ENCODE peak calls at places on chromosomes 2 and 18, in six cellular contexts. Y is A549, T is OCI-LY7, S is aorta, V is hepatocyte, W is adrenal gland. J is an unnamed sample. For H3K4me1, the result is how much of the 10 kb centered on the place peaks cover.

GRCh38 chr2:25378731-25379490 is 37.2 kb upstream of the DNMT3A start:
- DNase-seq in Y (no peak), T (no peak), S (peak), V (peak), W (peak), J (no peak)

GRCh38 chr2:46379213-46380037 is 82.2 kb downstream of the EPAS1 start:
- DNase-seq in Y (no peak), T (no peak), S (no peak), V (peak), W (peak), J (no peak)

GRCh38 chr2:239779592-239779983 is 245.6 kb downstream of the NDUFA10 start:
- DNase-seq in Y (no peak), T (no peak), S (no peak), V (no peak), W (peak), J (no peak)

GRCh38 chr2:113160248-113160647 is 13.5 kb upstream of the PSD4 start:
- DNase-seq in Y (no peak), T (no peak), S (no peak), V (no peak), W (no peak), J (no peak)

GRCh38 chr2:66897676-66898280 is 462.9 kb downstream of the MEIS1 start:
- DNase-seq in Y (no peak), T (no peak), S (no peak), V (no peak), W (no peak), J (no peak)

GRCh38 chr2:240226672-240227537 is 86.4 kb upstream of the OTOS start:
- DNase-seq in Y (no peak), T (no peak), S (no peak), V (no peak), W (peak), J (no peak)

GRCh38 chr2:170882758-170883157 is 46.3 kb upstream of the GORASP2 start:
- DNase-seq in Y (no peak), T (no peak), S (no peak), V (no peak), W (no peak), J (no peak)

GRCh38 chr2:75592028-75592427 is 31.3 kb upstream of the EVA1A start:
- DNase-seq in Y (no peak), T (no peak), S (no peak), V (peak), W (no peak), J (no peak)

GRCh38 chr18:901769-902168 is 2.9 kb upstream of the ADCYAP1 start:
- DNase-seq in Y (no peak), T (no peak), S (no peak), V (no peak), W (no peak), J (no peak)

GRCh38 chr18:6835345-6835744 is 105.8 kb downstream of the ARHGAP28 start:
- DNase-seq in Y (no peak), T (no peak), S (no peak), V (no peak), W (no peak), J (no peak)

GRCh38 chr2:197211881-197212342 is 98.7 kb downstream of the ANKRD44 start:
- DNase-seq in Y (no peak), T (peak), S (no peak), V (no peak), W (no peak), J (no peak)

GRCh38 chr2:207082619-207083018 is 83.1 kb downstream of the KLF7 start:
- DNase-seq in Y (no peak), T (no peak), S (no peak), V (no peak), W (no peak), J (no peak)

GRCh38 chr2:237122214-237122666 is 36.6 kb downstream of the COPS8 start:
- DNase-seq in Y (peak), T (peak), S (peak), V (peak), W (peak), J (peak)

GRCh38 chr2:200681731-200682130 is 95.9 kb downstream of the AOX1 start:
- DNase-seq in Y (no peak), T (no peak), S (no peak), V (no peak), W (no peak), J (no peak)

GRCh38 chr2:233486778-233487552 is 79.6 kb downstream of the USP40 start:
- DNase-seq in Y (peak), T (no peak), S (no peak), V (no peak), W (no peak), J (no peak)

GRCh38 chr2:128642801-128643200 is 324.1 kb upstream of the HS6ST1 start:
- DNase-seq in Y (no peak), T (no peak), S (no peak), V (no peak), W (peak), J (no peak)

GRCh38 chr2:185245806-185246205 is 492.8 kb upstream of the FSIP2 start:
- DNase-seq in Y (no peak), T (no peak), S (no peak), V (no peak), W (no peak), J (no peak)

GRCh38 chr18:61464551-61465102 is 131.4 kb downstream of the CDH20 start:
- DNase-seq in Y (no peak), T (no peak), S (no peak), V (no peak), W (no peak), J (no peak)

GRCh38 chr2:172297531-172297930 is 129.9 kb upstream of the ITGA6 start:
- DNase-seq in Y (no peak), T (no peak), S (no peak), V (peak), W (no peak), J (no peak)

GRCh38 chr2:63589148-63589972 is 597 bp downstream of the MDH1 start:
- DNase-seq in Y (peak), T (peak), S (no peak), V (peak), W (peak), J (no peak)

GRCh38 chr18:36601316-36601715 is 227.5 kb downstream of the TPGS2 start:
- DNase-seq in Y (no peak), T (no peak), S (no peak), V (no peak), W (no peak), J (no peak)

GRCh38 chr2:226387499-226387942 is 412.1 kb downstream of the IRS1 start:
- DNase-seq in Y (no peak), T (no peak), S (no peak), V (no peak), W (no peak), J (no peak)

GRCh38 chr2:180046776-180047175 is 39.7 kb upstream of the CWC22 start:
- DNase-seq in Y (no peak), T (no peak), S (no peak), V (no peak), W (no peak), J (no peak)

GRCh38 chr2:65671670-65672069 is 239.3 kb upstream of the SPRED2 start:
- DNase-seq in Y (no peak), T (no peak), S (no peak), V (no peak), W (no peak), J (no peak)

GRCh38 chr18:58017267-58017666 is 26.8 kb upstream of the NEDD4L start:
- DNase-seq in Y (no peak), T (no peak), S (no peak), V (no peak), W (no peak), J (no peak)

GRCh38 chr2:54669677-54670484 is 53.6 kb upstream of the EML6 start:
- DNase-seq in Y (no peak), T (no peak), S (no peak), V (peak), W (peak), J (no peak)

GRCh38 chr2:72770879-72771461 is 54.9 kb downstream of the EXOC6B start:
- DNase-seq in Y (peak), T (peak), S (no peak), V (peak), W (peak), J (peak)

GRCh38 chr2:28360066-28360741 is 32.5 kb upstream of the FOSL2 start:
- DNase-seq in Y (no peak), T (no peak), S (no peak), V (no peak), W (no peak), J (no peak)

GRCh38 chr2:98903064-98903355 is 33.0 kb downstream of the CRACDL start:
- DNase-seq in Y (no peak), T (no peak), S (no peak), V (no peak), W (peak), J (no peak)

GRCh38 chr2:9236867-9237266 is 30.3 kb downstream of the ASAP2 start:
- DNase-seq in Y (no peak), T (no peak), S (peak), V (no peak), W (peak), J (no peak)

GRCh38 chr2:17539596-17539992 is 902 bp upstream of the VSNL1 start:
- DNase-seq in Y (no peak), T (no peak), S (no peak), V (peak), W (no peak), J (no peak)

GRCh38 chr2:68365087-68365486 is at the start of gene PLEK:
- DNase-seq in Y (no peak), T (peak), S (peak), V (no peak), W (peak), J (no peak)

GRCh38 chr2:10043906-10044601 is 704 bp downstream of the KLF11 start:
- DNase-seq in Y (peak), T (peak), S (peak), V (peak), W (peak), J (no peak)

GRCh38 chr2:11420671-11421070 is 45.3 kb downstream of the E2F6 start:
- DNase-seq in Y (no peak), T (no peak), S (no peak), V (no peak), W (no peak), J (no peak)

GRCh38 chr2:240997856-240998705 is at the start of gene SNED1:
- DNase-seq in Y (peak), T (no peak), S (peak), V (peak), W (peak), J (no peak)

GRCh38 chr2:95332036-95332435 is 34.9 kb downstream of the KCNIP3 start:
- DNase-seq in Y (no peak), T (no peak), S (peak), V (no peak), W (no peak), J (no peak)

GRCh38 chr2:66109419-66109818 is 325.5 kb upstream of the MEIS1 start:
- DNase-seq in Y (no peak), T (no peak), S (no peak), V (no peak), W (no peak), J (no peak)

GRCh38 chr2:126915903-126916302 is 17.2 kb downstream of the TEX51 start:
- DNase-seq in Y (no peak), T (no peak), S (no peak), V (no peak), W (no peak), J (no peak)

GRCh38 chr2:42101641-42102605 is 54.1 kb downstream of the PKDCC start:
- DNase-seq in Y (no peak), T (peak), S (peak), V (peak), W (peak), J (no peak)
- H3K4me1 ChIP-seq in Y (under half), T (half or more), S (under half), V (under half), W (under half), J (under half)

GRCh38 chr18:23636041-23636399 is 26.7 kb downstream of the ANKRD29 start:
- DNase-seq in Y (no peak), T (no peak), S (no peak), V (no peak), W (no peak), J (no peak)
- H3K4me3 ChIP-seq in Y (no peak), T (no peak), S (no peak), V (no peak), W (no peak), J (no peak)

GRCh38 chr2:106314427-106314826 is 120.3 kb upstream of the UXS1 start:
- DNase-seq in Y (no peak), T (no peak), S (no peak), V (no peak), W (no peak), J (no peak)

GRCh38 chr2:106316937-106317336 is 122.8 kb upstream of the UXS1 start:
- DNase-seq in Y (no peak), T (no peak), S (no peak), V (no peak), W (no peak), J (no peak)
- H3K4me1 ChIP-seq in Y (under half), T (under half), S (under half), V (under half), W (under half), J (under half)

DNA sequence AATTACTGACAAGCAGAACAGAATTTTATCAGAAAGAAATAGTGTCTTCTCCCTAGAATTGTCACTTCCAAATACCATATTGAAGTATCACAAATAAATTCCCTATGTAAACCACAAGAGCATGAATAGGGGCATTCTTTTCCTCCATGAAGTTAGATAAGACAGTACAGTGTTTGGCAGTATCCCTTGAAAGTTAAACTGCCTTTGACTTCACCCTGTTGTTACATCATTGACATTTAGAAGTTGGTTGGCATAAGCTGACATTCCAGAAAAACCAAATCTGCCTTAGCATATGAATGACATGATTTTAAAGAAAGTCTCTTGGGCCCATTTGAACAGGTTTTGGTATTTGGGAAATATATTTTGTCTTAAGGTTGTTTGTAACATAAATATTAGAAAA is 50.2 kb upstream of the OSR1 start:
- DNase-seq in Y (no peak), T (no peak), S (no peak), V (no peak), W (no peak), J (no peak)
- H3K4me3 ChIP-seq in Y (no peak), T (no peak), S (no peak), V (no peak), W (no peak), J (no peak)

GRCh38 chr18:70292628-70293027 is 3.8 kb downstream of the SOCS6 start:
- DNase-seq in Y (no peak), T (no peak), S (no peak), V (no peak), W (no peak), J (no peak)
- H3K4me1 ChIP-seq in Y (half or more), T (under half), S (under half), V (under half), W (under half), J (under half)

DNA sequence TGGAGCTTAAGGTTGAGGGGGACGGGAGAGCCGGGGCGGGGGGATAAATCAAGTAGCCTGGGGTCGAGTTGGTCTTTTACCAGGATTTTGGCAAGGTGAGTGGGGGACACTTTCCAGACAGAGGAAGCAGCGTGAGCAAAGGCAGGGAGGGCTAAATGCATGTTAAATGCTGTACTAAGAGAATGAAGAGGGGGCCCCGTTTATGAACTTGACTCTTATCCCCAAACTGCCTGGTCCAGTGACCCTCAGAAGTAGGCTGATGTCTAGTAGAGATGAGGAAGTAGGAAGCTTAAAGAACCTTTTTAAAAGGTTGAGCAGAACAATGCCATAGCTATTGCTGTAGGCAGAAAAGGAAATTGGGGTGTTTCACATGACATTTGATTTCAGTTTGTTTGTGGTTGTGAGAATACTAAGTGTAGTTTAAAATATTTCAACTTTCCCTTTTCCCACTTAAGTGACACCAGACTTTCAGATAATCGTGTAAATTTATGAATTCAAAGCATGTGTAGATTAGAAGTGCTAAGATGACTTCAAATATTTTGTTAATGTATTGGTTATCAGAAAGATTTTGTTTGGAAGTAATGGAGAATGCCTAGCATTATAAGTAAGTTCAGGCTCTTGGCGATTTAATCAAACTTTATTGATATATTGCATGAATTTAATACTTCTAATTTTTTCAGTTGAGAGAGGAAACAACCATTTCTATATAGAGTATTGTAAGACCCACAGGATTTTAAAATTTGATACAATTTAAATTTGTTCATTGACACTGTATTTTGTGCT is 1.8 kb downstream of the REL start:
- DNase-seq in Y (no peak), T (peak), S (no peak), V (peak), W (no peak), J (no peak)
- H3K4me3 ChIP-seq in Y (peak), T (peak), S (peak), V (peak), W (peak), J (no peak)

GRCh38 chr18:48605408-48605845 is 66.6 kb downstream of the CTIF start:
- DNase-seq in Y (no peak), T (peak), S (no peak), V (peak), W (no peak), J (peak)

GRCh38 chr18:48609114-48609513 is 70.3 kb downstream of the CTIF start:
- DNase-seq in Y (no peak), T (no peak), S (no peak), V (no peak), W (no peak), J (no peak)

GRCh38 chr18:48609820-48610815 is 71.3 kb downstream of the CTIF start:
- DNase-seq in Y (no peak), T (no peak), S (peak), V (no peak), W (no peak), J (no peak)

GRCh38 chr18:48608581-48608980 is 69.8 kb downstream of the CTIF start:
- DNase-seq in Y (no peak), T (no peak), S (no peak), V (no peak), W (no peak), J (no peak)

DNA sequence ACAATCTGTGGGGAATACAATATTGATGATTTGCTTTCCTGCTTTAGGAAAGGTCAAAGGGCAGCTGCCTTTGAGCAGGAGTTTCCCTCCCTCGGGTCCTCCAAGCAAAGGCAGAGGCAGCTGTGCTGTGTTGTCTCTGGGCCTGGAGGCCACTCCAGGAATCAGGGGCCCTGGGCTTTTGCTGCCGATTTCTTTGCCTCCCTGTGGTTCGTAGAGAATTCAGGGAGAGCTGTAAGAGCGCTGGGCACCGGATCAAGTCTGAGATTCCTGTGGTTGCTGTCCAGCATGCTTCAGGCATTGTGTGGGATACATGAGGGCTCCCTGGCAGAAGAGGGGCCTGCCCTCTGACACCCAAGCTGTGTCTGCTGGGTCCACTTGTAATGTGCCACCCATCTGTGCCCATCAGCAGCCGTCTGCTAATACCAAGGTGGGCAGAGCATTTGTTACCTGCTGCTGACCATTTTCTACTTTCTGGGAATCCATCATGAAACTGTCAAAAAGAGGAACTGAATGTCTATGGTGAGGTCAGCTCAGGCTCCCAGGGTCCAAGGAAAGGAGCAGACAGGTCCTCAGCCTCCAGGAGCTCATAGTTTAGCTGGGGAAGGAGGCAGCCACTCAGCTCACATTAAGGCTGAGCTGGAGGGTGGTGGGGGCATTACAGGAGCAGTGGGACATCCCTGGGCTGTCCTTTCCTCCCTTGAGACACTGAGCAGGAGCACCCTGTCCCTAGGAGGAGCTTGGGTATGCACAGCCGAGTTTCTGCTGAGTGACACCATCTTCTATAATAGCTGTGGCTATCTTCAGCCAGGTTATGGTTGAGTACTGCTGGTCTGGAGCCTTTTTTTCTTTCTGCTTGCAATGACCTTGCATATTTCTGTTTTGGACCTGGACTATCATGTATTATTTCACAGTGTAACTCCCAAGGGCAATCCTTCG is 68.5 kb downstream of the CTIF start:
- DNase-seq in Y (no peak), T (no peak), S (peak), V (peak), W (peak), J (no peak)
- H3K4me1 ChIP-seq in Y (under half), T (under half), S (under half), V (under half), W (under half), J (under half)

GRCh38 chr18:70291295-70291574 is 2.4 kb downstream of the SOCS6 start:
- DNase-seq in Y (no peak), T (no peak), S (no peak), V (no peak), W (no peak), J (no peak)
- H3K4me3 ChIP-seq in Y (peak), T (no peak), S (no peak), V (no peak), W (peak), J (no peak)

GRCh38 chr2:8222979-8223730 is 458.7 kb upstream of the ID2 start:
- DNase-seq in Y (no peak), T (no peak), S (no peak), V (no peak), W (no peak), J (no peak)
- H3K4me1 ChIP-seq in Y (under half), T (under half), S (under half), V (under half), W (under half), J (under half)